ENCODE peak calls at places on chromosomes 3 and 15, in nine cellular contexts. Y is IMR-90; K is spleen; Z is NCI-H1092 treated with DMSO at 0.1 percent for 48 hours; A is MCF 10A; E is NCI-H1694; V is activated T-cell treated with anti-CD3 and anti-CD28 coated beads, Interleukin-2, amount 50 U/mL, for 1 hour; W is naive thymus-derived CD4-positive, alpha-beta T cell; M is cerebellar nuclear complex. J is an unnamed sample.

GRCh38 chr3:171407746-171408145 is 52.5 kb downstream of the TNIK start:
- DNase-seq in Y (peak), K (no peak), Z (no peak), A (peak), E (no peak), V (no peak), W (no peak), M (no peak), J (peak)

GRCh38 chr15:73270366-73271097 is 98.2 kb downstream of the HCN4 start:
- DNase-seq in Y (no peak), K (no peak), Z (no peak), A (no peak), E (no peak), V (no peak), W (no peak), M (no peak), J (no peak)

GRCh38 chr3:171443211-171443957 is 16.8 kb downstream of the TNIK start:
- DNase-seq in Y (peak), K (no peak), Z (no peak), A (no peak), E (no peak), V (no peak), W (no peak), M (no peak), J (no peak)

GRCh38 chr15:66802087-66803001 is 100.3 kb downstream of the SMAD6 start:
- DNase-seq in Y (peak), K (no peak), Z (no peak), A (peak), E (no peak), V (no peak), W (no peak), M (no peak), J (peak)

GRCh38 chr15:72341361-72341760 is 21.4 kb upstream of the CELF6 start:
- DNase-seq in Y (no peak), K (no peak), Z (no peak), A (no peak), E (no peak), V (no peak), W (no peak), M (no peak), J (peak)

GRCh38 chr3:170726976-170727661 is 141.2 kb upstream of the SLC7A14 start:
- DNase-seq in Y (peak), K (no peak), Z (no peak), A (peak), E (no peak), V (no peak), W (no peak), M (no peak), J (peak)

GRCh38 chr3:197465996-197466549 is 89.7 kb downstream of the BDH1 start:
- DNase-seq in Y (peak), K (no peak), Z (no peak), A (peak), E (no peak), V (no peak), W (no peak), M (no peak), J (peak)

GRCh38 chr15:63560741-63561448 is 36.3 kb upstream of the FBXL22 start:
- DNase-seq in Y (peak), K (no peak), Z (no peak), A (no peak), E (no peak), V (no peak), W (no peak), M (no peak), J (no peak)

GRCh38 chr3:30342319-30343060 is 263.9 kb upstream of the TGFBR2 start:
- DNase-seq in Y (peak), K (no peak), Z (no peak), A (peak), E (no peak), V (no peak), W (no peak), M (no peak), J (peak)

GRCh38 chr3:155230382-155230781 is 63.1 kb downstream of the STRIT1 start:
- DNase-seq in Y (peak), K (no peak), Z (no peak), A (peak), E (no peak), V (no peak), W (no peak), M (no peak), J (peak)

J was measured in ELR.